ENCODE peak calls at places on chromosomes 7 and 10, in five cellular contexts. E, L, C, O and G are unnamed samples.
A peak's percentile ranks its signal among the peaks of the same experiment; 100 is the strongest.

GRCh38 chr7:117249696-117250095 is 73.2 kb downstream of the WNT2 start:
- DNase-seq in E (no peak), L (peak; percentile 30), C (no peak), O (no peak), G (no peak)

GRCh38 chr10:45000764-45001381 is at the start of gene ZNF22:
- DNase-seq in E (peak; percentile 56), L (peak; percentile 56), C (peak; percentile 69), O (peak; percentile 53), G (peak; percentile 80)

GRCh38 chr10:119769886-119770285 is 44.0 kb downstream of the INPP5F start:
- DNase-seq in E (peak; percentile 40), L (peak; percentile 80), C (no peak), O (no peak), G (no peak)

GRCh38 chr10:124064676-124065075 is 28.7 kb downstream of the CHST15 start:
- DNase-seq in E (no peak), L (no peak), C (no peak), O (no peak), G (no peak)

GRCh38 chr7:136030867-136031318 is 53.7 kb upstream of the MTPN start:
- DNase-seq in E (no peak), L (no peak), C (no peak), O (no peak), G (no peak)

GRCh38 chr10:43781480-43782361 is 133.0 kb upstream of the ZNF32 start:
- DNase-seq in E (peak; percentile 47), L (peak; percentile 15), C (no peak), O (no peak), G (peak; percentile 18)

GRCh38 chr10:75395171-75395954 is 6.2 kb downstream of the ZNF503 start:
- DNase-seq in E (peak; percentile 62), L (peak; percentile 48), C (peak; percentile 70), O (peak; percentile 73), G (peak; percentile 59)

GRCh38 chr10:94293344-94293743 is 69.4 kb downstream of the NOC3L start:
- DNase-seq in E (no peak), L (no peak), C (no peak), O (no peak), G (no peak)

GRCh38 chr10:13840036-13840435 is 253.3 kb downstream of the PRPF18 start:
- DNase-seq in E (peak; percentile 52), L (no peak), C (no peak), O (no peak), G (peak; percentile 65)

GRCh38 chr7:2018786-2019692 is 213.7 kb downstream of the MAD1L1 start:
- DNase-seq in E (peak; percentile 58), L (peak; percentile 82), C (no peak), O (no peak), G (peak; percentile 23)

GRCh38 chr10:89165923-89166322 is 41.2 kb downstream of the CH25H start:
- DNase-seq in E (no peak), L (peak; percentile 83), C (no peak), O (no peak), G (no peak)

GRCh38 chr7:2658941-2659340 is 27.2 kb downstream of the TTYH3 start:
- DNase-seq in E (no peak), L (no peak), C (no peak), O (no peak), G (no peak)

GRCh38 chr10:102399217-102400021 is 3.9 kb downstream of the NFKB2 start:
- DNase-seq in E (peak; percentile 86), L (peak; percentile 82), C (peak; percentile 91), O (peak; percentile 86), G (peak; percentile 92)

GRCh38 chr10:113562693-113563092 is 9.8 kb downstream of the HABP2 start:
- DNase-seq in E (no peak), L (no peak), C (no peak), O (no peak), G (no peak)

GRCh38 chr10:101061814-101062230 is at the start of gene KAZALD1:
- DNase-seq in E (no peak), L (no peak), C (no peak), O (no peak), G (no peak)

GRCh38 chr10:79476645-79477044 is 31.2 kb upstream of the ZCCHC24 start:
- DNase-seq in E (no peak), L (no peak), C (no peak), O (no peak), G (no peak)

GRCh38 chr7:157689269-157690057 is 352.7 kb downstream of the DNAJB6 start:
- DNase-seq in E (no peak), L (no peak), C (no peak), O (peak; percentile 49), G (peak; percentile 49)

GRCh38 chr7:101398631-101399289 is 36.1 kb downstream of the COL26A1 start:
- DNase-seq in E (no peak), L (no peak), C (no peak), O (no peak), G (peak; percentile 72)

GRCh38 chr7:37083311-37084096 is 359.2 kb upstream of the AOAH start:
- DNase-seq in E (peak; percentile 31), L (peak; percentile 46), C (no peak), O (no peak), G (no peak)

GRCh38 chr7:72435366-72435765 is 23.2 kb upstream of the CALN1 start:
- DNase-seq in E (no peak), L (no peak), C (no peak), O (no peak), G (no peak)

GRCh38 chr10:86795353-86795752 is 38.9 kb downstream of the BMPR1A start:
- DNase-seq in E (peak; percentile 77), L (peak; percentile 89), C (no peak), O (peak; percentile 64), G (peak; percentile 94)

GRCh38 chr10:49167629-49168540 is 20.3 kb downstream of the TMEM273 start:
- DNase-seq in E (no peak), L (no peak), C (no peak), O (no peak), G (no peak)

GRCh38 chr10:81873932-81874816 is 820 bp upstream of the NRG3 start:
- DNase-seq in E (peak; percentile 55), L (no peak), C (peak; percentile 85), O (peak; percentile 85), G (peak; percentile 89)

GRCh38 chr10:119233821-119234220 is 26.4 kb downstream of the GRK5 start:
- DNase-seq in E (peak; percentile 76), L (peak; percentile 82), C (no peak), O (no peak), G (no peak)

GRCh38 chr10:110149259-110149658 is 58.1 kb upstream of the MXI1 start:
- DNase-seq in E (no peak), L (no peak), C (no peak), O (no peak), G (no peak)

GRCh38 chr7:128759274-128759673 is 16.3 kb downstream of the OPN1SW start:
- DNase-seq in E (no peak), L (no peak), C (no peak), O (no peak), G (no peak)

GRCh38 chr7:7182156-7183060 is at the start of gene C1GALT1:
- DNase-seq in E (peak; percentile 98), L (peak; percentile 97), C (peak; percentile 98), O (peak; percentile 96), G (peak; percentile 99)

GRCh38 chr7:157577796-157578339 is 241.1 kb downstream of the DNAJB6 start:
- DNase-seq in E (no peak), L (no peak), C (no peak), O (no peak), G (no peak)

GRCh38 chr7:148987751-148988512 is 40.4 kb downstream of the PDIA4 start:
- DNase-seq in E (no peak), L (peak; percentile 43), C (no peak), O (no peak), G (peak; percentile 57)

DNA sequence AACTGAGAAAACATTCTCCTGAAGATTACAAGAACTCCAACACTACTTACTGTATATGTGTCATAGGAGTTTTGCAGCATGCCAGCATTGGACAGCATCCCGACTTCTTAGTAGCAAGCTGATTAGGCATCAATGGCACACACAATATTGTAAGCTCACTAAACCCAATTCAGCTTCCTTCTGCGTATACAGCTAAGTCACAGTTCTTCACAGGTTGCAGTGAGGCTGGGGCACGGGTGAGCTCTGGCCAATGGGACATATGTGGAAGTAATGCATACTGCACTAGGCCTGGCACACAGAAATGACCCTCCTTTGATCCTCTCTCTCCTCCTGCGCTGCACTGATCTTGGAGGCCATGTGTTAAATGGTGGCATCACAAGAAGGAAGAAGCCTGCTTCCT is 12.0 kb downstream of the RAB11FIP2 start:
- DNase-seq in E (no peak), L (peak; percentile 46), C (no peak), O (no peak), G (no peak)
- H3K23ac ChIP-seq in E (no peak overlapping the region), L (no peak overlapping the region), C (no peak overlapping the region), O (no peak overlapping the region), G (no peak overlapping the region)

GRCh38 chr10:21317902-21318301 is 207.6 kb downstream of the SKIDA1 start:
- DNase-seq in E (peak; percentile 61), L (peak; percentile 97), C (no peak), O (no peak), G (no peak)

GRCh38 chr10:21314906-21315305 is 210.6 kb downstream of the SKIDA1 start:
- DNase-seq in E (no peak), L (no peak), C (no peak), O (no peak), G (no peak)

GRCh38 chr10:21315321-21316220 is 209.9 kb downstream of the SKIDA1 start:
- DNase-seq in E (peak; percentile 92), L (peak; percentile 86), C (peak; percentile 78), O (peak; percentile 59), G (peak; percentile 94)

GRCh38 chr10:21314234-21314633 is 211.2 kb downstream of the SKIDA1 start:
- DNase-seq in E (no peak), L (no peak), C (no peak), O (peak; percentile 44), G (peak; percentile 86)

DNA sequence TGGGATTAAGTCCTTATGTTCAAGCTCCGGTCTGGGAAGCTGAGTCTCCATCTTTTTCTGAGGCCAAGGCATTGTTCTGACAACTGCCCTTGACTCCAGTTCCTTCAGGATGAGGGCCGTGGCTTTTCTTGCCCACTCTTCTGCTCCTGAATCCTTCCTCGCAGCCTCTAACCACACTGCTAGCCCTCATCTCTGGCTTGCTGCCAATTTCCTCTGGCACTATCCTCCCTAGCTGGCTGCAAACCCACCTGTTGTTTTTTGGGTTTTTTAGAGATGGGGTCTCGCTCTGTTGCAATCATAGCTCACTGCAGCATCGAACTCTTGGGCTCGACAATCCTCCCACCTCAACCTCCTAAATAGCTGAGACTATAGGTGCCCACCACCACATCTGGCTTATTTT is 206.7 kb downstream of the SKIDA1 start:
- DNase-seq in E (peak; percentile 43), L (peak; percentile 42), C (no peak), O (no peak), G (no peak)
- H2BK120ac ChIP-seq in E (peak overlapping the region; percentile 1), L (peak overlapping the region; percentile 50), C (no peak overlapping the region), O (no peak overlapping the region), G (no peak overlapping the region)

GRCh38 chr7:154837087-154837486 is 165.8 kb downstream of the PAXIP1 start:
- DNase-seq in E (no peak), L (no peak), C (no peak), O (no peak), G (no peak)
- H3K23ac ChIP-seq in E (no peak overlapping the region), L (no peak overlapping the region), C (peak overlapping the region; percentile 15), O (peak overlapping the region; percentile 97), G (no peak overlapping the region)

GRCh38 chr10:6282454-6282958 is 79.8 kb downstream of the PFKFB3 start:
- DNase-seq in E (no peak), L (no peak), C (no peak), O (no peak), G (no peak)

GRCh38 chr10:6275022-6275997 is 72.6 kb downstream of the PFKFB3 start:
- DNase-seq in E (peak; percentile 100), L (peak; percentile 99), C (peak; percentile 80), O (peak; percentile 17), G (peak; percentile 98)

GRCh38 chr10:6279540-6280267 is 77.0 kb downstream of the PFKFB3 start:
- DNase-seq in E (peak; percentile 89), L (peak; percentile 66), C (peak; percentile 68), O (no peak), G (peak; percentile 97)

GRCh38 chr10:6280291-6280690 is 77.6 kb downstream of the PFKFB3 start:
- DNase-seq in E (no peak), L (no peak), C (no peak), O (no peak), G (peak; percentile 89)

GRCh38 chr10:6278519-6279120 is 75.9 kb downstream of the PFKFB3 start:
- DNase-seq in E (peak; percentile 47), L (no peak), C (no peak), O (no peak), G (peak; percentile 86)
- H2BK120ac ChIP-seq in E (no peak overlapping the region), L (peak overlapping the region; percentile 56), C (no peak overlapping the region), O (no peak overlapping the region), G (peak overlapping the region; percentile 8)